ENCODE peak calls at places on chromosomes 16 and 17, in five cellular contexts. V, T, W, G and C are unnamed samples.

GRCh38 chr16:4032768-4033167 is 83.5 kb downstream of the ADCY9 start:
- DNase-seq in V (no peak), G (no peak), T (no peak), W (peak), C (no peak)

GRCh38 chr16:73189132-73189531 is 141.2 kb upstream of the ZFHX3 start:
- DNase-seq in V (no peak), G (no peak), W (no peak), T (no peak), C (no peak)

GRCh38 chr17:8451937-8452614 is 16.4 kb downstream of the NDEL1 start:
- DNase-seq in T (no peak), G (no peak), V (no peak), W (no peak), C (no peak)

GRCh38 chr16:67444259-67445125 is 13.6 kb downstream of the HSD11B2 start:
- DNase-seq in T (no peak), W (no peak), V (peak), G (no peak), C (no peak)

GRCh38 chr17:2347805-2348685 is 10.7 kb downstream of the SGSM2 start:
- DNase-seq in W (no peak), T (no peak), V (peak), G (peak), C (peak)

GRCh38 chr17:81193470-81194224 is 27.6 kb upstream of the AATK start:
- DNase-seq in G (no peak), V (no peak), T (no peak), W (no peak), C (no peak)

GRCh38 chr17:82333279-82334171 is at the start of gene SECTM1:
- DNase-seq in T (no peak), W (no peak), G (peak), V (no peak), C (no peak)

GRCh38 chr17:82845163-82845807 is 5.5 kb upstream of the ZNF750 start:
- DNase-seq in W (no peak), V (no peak), T (no peak), G (no peak), C (no peak)

GRCh38 chr16:54077412-54077821 is 209.2 kb downstream of the IRX3 start:
- DNase-seq in T (no peak), V (peak), G (peak), W (no peak), C (peak)

GRCh38 chr17:32281011-32281451 is 15.4 kb downstream of the RHBDL3 start:
- DNase-seq in T (no peak), G (no peak), V (no peak), W (no peak), C (no peak)

GRCh38 chr17:79630120-79630519 is 19.3 kb upstream of the RBFOX3 start:
- DNase-seq in G (no peak), V (no peak), W (no peak), T (no peak), C (no peak)

GRCh38 chr16:26649646-26650045 is 417.1 kb upstream of the C16orf82 start:
- DNase-seq in T (no peak), W (no peak), V (no peak), G (no peak), C (no peak)

GRCh38 chr17:77427471-77427991 is 286.8 kb downstream of the SEC14L1 start:
- DNase-seq in G (peak), V (no peak), W (no peak), T (no peak), C (peak)

GRCh38 chr17:37089998-37090397 is 141.2 kb downstream of the AATF start:
- DNase-seq in W (no peak), G (no peak), V (no peak), T (no peak), C (no peak)

GRCh38 chr16:13036600-13036999 is 135.2 kb downstream of the SHISA9 start:
- DNase-seq in W (no peak), V (no peak), G (peak), T (no peak), C (peak)

GRCh38 chr16:58510097-58510775 is 5.1 kb upstream of the SETD6 start:
- DNase-seq in T (no peak), W (no peak), V (no peak), G (no peak), C (no peak)